ENCODE peak calls at places on chromosomes 7 and 10, in four cellular contexts. L is mammary epithelial cell, G is endothelial cell of umbilical vein, I is PC-9. D is an unnamed sample.

GRCh38 chr10:62308101-62308500 is 39.5 kb upstream of the RTKN2 start:
- DNase-seq in L (no peak), G (no peak), I (no peak), D (peak)

GRCh38 chr7:12594122-12594897 is 23.8 kb downstream of the SCIN start:
- DNase-seq in L (no peak), G (no peak), I (no peak), D (no peak)

GRCh38 chr10:60282771-60283353 is 106.8 kb downstream of the ANK3 start:
- DNase-seq in L (peak), G (peak), I (peak), D (peak)

GRCh38 chr10:45655219-45655618 is 17.4 kb downstream of the ZFAND4 start:
- DNase-seq in L (no peak), G (no peak), I (no peak), D (no peak)

GRCh38 chr10:98377001-98377400 is 38.0 kb downstream of the PYROXD2 start:
- DNase-seq in L (no peak), G (no peak), I (no peak), D (no peak)

GRCh38 chr7:98202367-98203195 is 8.7 kb upstream of the BHLHA15 start:
- DNase-seq in L (peak), G (no peak), I (no peak), D (no peak)

GRCh38 chr7:148954766-148955165 is 70.7 kb upstream of the EZH2 start:
- DNase-seq in L (no peak), G (no peak), I (no peak), D (no peak)

GRCh38 chr7:135650831-135651573 is 11.3 kb upstream of the STMP1 start:
- DNase-seq in L (no peak), G (no peak), I (no peak), D (peak)

GRCh38 chr7:156089222-156089621 is 277.0 kb upstream of the SHH start:
- DNase-seq in L (no peak), G (no peak), I (no peak), D (no peak)

GRCh38 chr10:76350583-76350982 is 919.2 kb downstream of the LRMDA start:
- DNase-seq in L (peak), G (no peak), I (no peak), D (peak)

GRCh38 chr10:107614939-107615665 is 450.6 kb upstream of the SORCS1 start:
- DNase-seq in L (peak), G (no peak), I (no peak), D (peak)

GRCh38 chr7:137715101-137715500 is 131.7 kb downstream of the DGKI start:
- DNase-seq in L (no peak), G (no peak), I (no peak), D (no peak)

GRCh38 chr7:33591481-33591880 is 313.9 kb upstream of the BMPER start:
- DNase-seq in L (no peak), G (peak), I (no peak), D (no peak)

GRCh38 chr10:114487815-114488536 is 83.7 kb upstream of the AFAP1L2 start:
- DNase-seq in L (peak), G (no peak), I (no peak), D (peak)

GRCh38 chr10:74332398-74332797 is 181.4 kb downstream of the ADK start:
- DNase-seq in L (no peak), G (no peak), I (no peak), D (peak)

GRCh38 chr7:56537477-56537876 is 421.3 kb upstream of the NUPR2 start:
- DNase-seq in L (no peak), G (no peak), I (no peak), D (no peak)

GRCh38 chr10:86413046-86413728 is 46.6 kb upstream of the GRID1 start:
- DNase-seq in L (no peak), G (no peak), I (no peak), D (peak)

GRCh38 chr10:127996586-127996985 is 89.7 kb downstream of the PTPRE start:
- DNase-seq in L (no peak), G (no peak), I (no peak), D (no peak)

GRCh38 chr10:29615195-29615594 is 19.6 kb downstream of the SVIL start:
- DNase-seq in L (no peak), G (no peak), I (no peak), D (no peak)

GRCh38 chr7:124399941-124400340 is 365.7 kb downstream of the GPR37 start:
- DNase-seq in L (no peak), G (no peak), I (peak), D (no peak)

GRCh38 chr7:134013249-134013648 is 113.9 kb upstream of the LRGUK start:
- DNase-seq in L (no peak), G (no peak), I (no peak), D (no peak)

GRCh38 chr10:96271017-96271815 is at the start of gene BLNK:
- DNase-seq in L (peak), G (no peak), I (peak), D (no peak)

GRCh38 chr10:91635401-91636400 is 2.8 kb upstream of the PPP1R3C start:
- DNase-seq in L (peak), G (peak), I (peak), D (peak)

GRCh38 chr10:35613597-35614226 is 8.6 kb downstream of the GJD4 start:
- DNase-seq in L (no peak), G (peak), I (no peak), D (no peak)

GRCh38 chr7:95993420-95993819 is 221.1 kb downstream of the DYNC1I1 start:
- DNase-seq in L (no peak), G (no peak), I (no peak), D (no peak)
- TF ChIP-seq CTCF in L (no peak), G (no peak), I (no peak), D (no peak)

GRCh38 chr7:93053946-93054943 is 63.5 kb downstream of the SAMD9 start:
- DNase-seq in L (no peak), G (no peak), I (no peak), D (no peak)
- H3K4me3 ChIP-seq in L (no peak), G (no peak), I (no peak), D (no peak)

DNA sequence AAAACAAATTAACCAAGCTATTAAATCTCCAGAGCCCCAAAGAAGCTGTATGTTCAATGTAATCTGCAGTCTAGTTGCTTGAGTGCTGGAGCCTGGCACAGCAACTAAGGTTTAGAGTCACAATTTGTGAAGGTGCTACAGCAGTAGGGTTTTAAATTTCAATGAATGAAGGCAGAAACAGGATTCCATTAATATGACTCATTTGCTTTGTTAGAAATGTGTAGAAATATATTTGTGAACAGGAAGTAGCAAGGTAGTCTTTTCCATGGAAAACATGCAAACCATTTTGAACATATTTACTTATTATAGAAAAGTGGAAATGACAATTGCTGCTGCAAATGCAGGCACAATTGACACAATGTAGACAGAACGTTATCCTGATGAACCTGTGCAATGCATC is 149.0 kb upstream of the STEAP4 start:
- DNase-seq in L (peak), G (no peak), I (peak), D (no peak)
- H3K4me2 ChIP-seq in L (no peak), G (no peak), I (peak), D (no peak)

GRCh38 chr7:69889338-69890080 is 291.2 kb downstream of the AUTS2 start:
- DNase-seq in L (no peak), G (no peak), I (no peak), D (no peak)

GRCh38 chr7:69893915-69894314 is 295.6 kb downstream of the AUTS2 start:
- DNase-seq in L (no peak), G (no peak), I (no peak), D (no peak)

GRCh38 chr7:69896100-69896499 is 297.8 kb downstream of the AUTS2 start:
- DNase-seq in L (no peak), G (no peak), I (no peak), D (no peak)

GRCh38 chr7:69890081-69890369 is 291.8 kb downstream of the AUTS2 start:
- DNase-seq in L (no peak), G (no peak), I (no peak), D (no peak)

DNA sequence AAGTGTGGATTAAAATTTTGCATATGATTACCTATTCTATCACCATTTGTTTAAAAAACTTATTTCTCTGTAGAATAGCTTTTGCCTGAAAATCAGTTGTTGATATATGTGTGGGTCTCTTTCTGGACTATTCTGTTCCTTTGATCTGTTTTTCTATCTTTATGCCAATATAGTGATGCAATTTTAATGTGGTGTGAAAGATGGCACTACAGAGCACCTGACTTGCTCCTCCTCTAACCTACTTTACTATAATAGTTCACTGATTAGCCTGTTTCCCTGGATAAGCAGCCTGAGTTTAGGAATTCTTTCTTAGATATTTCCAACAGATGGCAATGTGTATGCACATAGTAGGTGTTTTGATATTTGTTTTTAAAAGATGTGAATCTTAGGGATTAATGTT is 294.5 kb downstream of the AUTS2 start:
- DNase-seq in L (no peak), G (no peak), I (no peak), D (no peak)
- TF ChIP-seq CTCF in L (no peak), G (no peak), I (no peak), D (no peak)

GRCh38 chr10:124693396-124693795 is 50.8 kb downstream of the FAM53B start:
- DNase-seq in L (no peak), G (no peak), I (no peak), D (no peak)

GRCh38 chr10:124691448-124692435 is 52.4 kb downstream of the FAM53B start:
- DNase-seq in L (no peak), G (no peak), I (no peak), D (no peak)

GRCh38 chr10:124694467-124695195 is 49.5 kb downstream of the FAM53B start:
- DNase-seq in L (no peak), G (no peak), I (no peak), D (no peak)

GRCh38 chr10:124695259-124695658 is 48.9 kb downstream of the FAM53B start:
- DNase-seq in L (no peak), G (no peak), I (no peak), D (no peak)

GRCh38 chr10:124693801-124694416 is 50.3 kb downstream of the FAM53B start:
- DNase-seq in L (no peak), G (no peak), I (no peak), D (no peak)
- H3K4me3 ChIP-seq in L (no peak), G (no peak), I (no peak), D (no peak)

D was measured in astrocyte.